ENCODE peak calls at places on chromosomes 4 and X, in seven cellular contexts. Y, R, H, Z, B, S and F are unnamed samples.

GRCh38 chr4:166324321-166324720 is 451.3 kb downstream of the TLL1 start:
- DNase-seq in Y (peak), R (no peak), H (peak), Z (no peak), B (peak), S (no peak), F (no peak)

GRCh38 chr4:181728567-181728966 is 514.6 kb upstream of the TENM3 start:
- DNase-seq in Y (no peak), R (no peak), H (no peak), Z (no peak), B (no peak), S (no peak), F (no peak)

GRCh38 chr4:112979881-112980421 is 69.5 kb upstream of the ANK2 start:
- DNase-seq in Y (no peak), R (no peak), H (no peak), Z (no peak), B (no peak), S (no peak), F (peak)

GRCh38 chrX:9148626-9149385 is 114.9 kb upstream of the FAM9B start:
- DNase-seq in Y (no peak), R (no peak), H (peak), Z (no peak), B (no peak), S (no peak), F (no peak)

GRCh38 chr4:16591867-16592266 is 306.6 kb downstream of the LDB2 start:
- DNase-seq in Y (no peak), R (no peak), H (no peak), Z (no peak), B (no peak), S (peak), F (no peak)

GRCh38 chr4:636628-636950 is 11.2 kb downstream of the PDE6B start:
- DNase-seq in Y (no peak), R (no peak), H (no peak), Z (no peak), B (no peak), S (no peak), F (no peak)

GRCh38 chr4:138161351-138161750 is 80.8 kb downstream of the SLC7A11 start:
- DNase-seq in Y (no peak), R (no peak), H (no peak), Z (no peak), B (no peak), S (no peak), F (no peak)

GRCh38 chr4:107854326-107855030 is 29.7 kb downstream of the SGMS2 start:
- DNase-seq in Y (no peak), R (no peak), H (peak), Z (no peak), B (no peak), S (no peak), F (no peak)

GRCh38 chrX:20637351-20637750 is 370.6 kb upstream of the RPS6KA3 start:
- DNase-seq in Y (no peak), R (no peak), H (no peak), Z (no peak), B (no peak), S (no peak), F (no peak)

GRCh38 chr4:19214591-19214990 is 1037.1 kb upstream of the SLIT2 start:
- DNase-seq in Y (no peak), R (no peak), H (no peak), Z (no peak), B (no peak), S (no peak), F (no peak)

GRCh38 chr4:41360214-41360910 is 103.6 kb downstream of the UCHL1 start:
- DNase-seq in Y (no peak), R (no peak), H (no peak), Z (no peak), B (peak), S (peak), F (peak)

GRCh38 chr4:32219306-32220075 is 1499.3 kb downstream of the PCDH7 start:
- DNase-seq in Y (no peak), R (no peak), H (no peak), Z (no peak), B (no peak), S (no peak), F (no peak)

GRCh38 chrX:45912316-45912715 is 632.9 kb downstream of the ZNF674 start:
- DNase-seq in Y (no peak), R (no peak), H (no peak), Z (no peak), B (no peak), S (no peak), F (no peak)

GRCh38 chr4:7381890-7382633 is 52.7 kb downstream of the PSAPL1 start:
- DNase-seq in Y (no peak), R (no peak), H (no peak), Z (no peak), B (no peak), S (no peak), F (peak)